ENCODE peak calls at places on chromosomes 6 and 20, in ten cellular contexts. F, A, Q, D, U, S, K, G, L and Y are unnamed samples.

GRCh38 chr20:884983-885952 is 30.9 kb downstream of the ANGPT4 start:
- DNase-seq in F (no peak), A (peak; percentile 90), Q (no peak), D (no peak), U (peak; percentile 70), S (no peak), K (no peak), G (peak; percentile 9), L (no peak), Y (peak; percentile 59)

GRCh38 chr20:49729780-49730179 is 16.1 kb upstream of the B4GALT5 start:
- DNase-seq in F (no peak), A (no peak), Q (no peak), D (no peak), U (no peak), S (no peak), K (no peak), G (peak; percentile 35), L (no peak), Y (no peak)

GRCh38 chr20:35981969-35982368 is 13.6 kb downstream of the CNBD2 start:
- DNase-seq in F (no peak), A (no peak), Q (no peak), D (no peak), U (no peak), S (no peak), K (no peak), G (no peak), L (no peak), Y (no peak)

GRCh38 chr6:37399131-37399530 is 33.9 kb upstream of the CMTR1 start:
- DNase-seq in F (no peak), A (no peak), Q (no peak), D (no peak), U (no peak), S (no peak), K (no peak), G (no peak), L (no peak), Y (no peak)

GRCh38 chr6:65155083-65155482 is 551.9 kb downstream of the EYS start:
- DNase-seq in F (no peak), A (no peak), Q (no peak), D (no peak), U (no peak), S (no peak), K (no peak), G (no peak), L (no peak), Y (no peak)

GRCh38 chr6:159983641-159984080 is 14.8 kb downstream of the IGF2R start:
- DNase-seq in F (no peak), A (no peak), Q (no peak), D (peak; percentile 91), U (no peak), S (no peak), K (no peak), G (peak; percentile 42), L (no peak), Y (peak; percentile 87)

GRCh38 chr6:117411474-117411873 is 14.3 kb downstream of the ROS1 start:
- DNase-seq in F (no peak), A (no peak), Q (no peak), D (no peak), U (no peak), S (no peak), K (no peak), G (no peak), L (no peak), Y (no peak)

GRCh38 chr6:102848796-102849195 is 1455.3 kb downstream of the GRIK2 start:
- DNase-seq in F (no peak), A (no peak), Q (no peak), D (no peak), U (no peak), S (no peak), K (no peak), G (no peak), L (no peak), Y (no peak)

GRCh38 chr20:31751126-31751525 is 12.0 kb downstream of the TPX2 start:
- DNase-seq in F (no peak), A (no peak), Q (no peak), D (no peak), U (no peak), S (no peak), K (no peak), G (peak; percentile 90), L (no peak), Y (no peak)

GRCh38 chr6:137853569-137854213 is 13.4 kb upstream of the TNFAIP3 start:
- DNase-seq in F (no peak), A (no peak), Q (no peak), D (no peak), U (no peak), S (no peak), K (no peak), G (peak; percentile 89), L (no peak), Y (no peak)

GRCh38 chr6:132812255-132812732 is 2.1 kb upstream of the RPS12 start:
- DNase-seq in F (no peak), A (no peak), Q (no peak), D (no peak), U (no peak), S (no peak), K (no peak), G (peak; percentile 65), L (no peak), Y (no peak)

GRCh38 chr6:150079604-150080003 is 10.7 kb upstream of the ULBP3 start:
- DNase-seq in F (no peak), A (peak; percentile 43), Q (no peak), D (no peak), U (no peak), S (peak; percentile 21), K (no peak), G (no peak), L (peak; percentile 13), Y (no peak)

GRCh38 chr20:53623454-53624206 is 30.0 kb upstream of the ZNF217 start:
- DNase-seq in F (no peak), A (peak; percentile 62), Q (no peak), D (peak; percentile 66), U (peak; percentile 66), S (peak; percentile 38), K (peak; percentile 93), G (peak; percentile 85), L (peak; percentile 73), Y (no peak)

GRCh38 chr6:72999995-73000394 is 225.3 kb downstream of the KHDC1L start:
- DNase-seq in F (no peak), A (no peak), Q (no peak), D (no peak), U (no peak), S (no peak), K (no peak), G (no peak), L (no peak), Y (no peak)

GRCh38 chr20:45288860-45289259 is 17.8 kb upstream of the RBPJL start:
- DNase-seq in F (no peak), A (no peak), Q (no peak), D (no peak), U (no peak), S (no peak), K (no peak), G (no peak), L (no peak), Y (no peak)

GRCh38 chr6:156557269-156557885 is 219.8 kb upstream of the ARID1B start:
- DNase-seq in F (no peak), A (peak; percentile 74), Q (no peak), D (no peak), U (peak; percentile 50), S (no peak), K (peak; percentile 50), G (no peak), L (peak; percentile 93), Y (no peak)

GRCh38 chr6:116579143-116579542 is 7.8 kb downstream of the RWDD1 start:
- DNase-seq in F (no peak), A (no peak), Q (no peak), D (no peak), U (no peak), S (no peak), K (no peak), G (no peak), L (no peak), Y (no peak)

GRCh38 chr6:74519172-74519571 is 686.7 kb downstream of the COL12A1 start:
- DNase-seq in F (no peak), A (no peak), Q (no peak), D (no peak), U (no peak), S (no peak), K (peak; percentile 25), G (peak; percentile 77), L (peak; percentile 69), Y (no peak)

GRCh38 chr6:158460602-158461092 is 99.2 kb upstream of the TMEM181 start:
- DNase-seq in F (no peak), A (no peak), Q (no peak), D (no peak), U (no peak), S (no peak), K (no peak), G (peak; percentile 74), L (peak; percentile 73), Y (no peak)

GRCh38 chr6:36545767-36546663 is 1.3 kb downstream of the STK38 start:
- DNase-seq in F (no peak), A (no peak), Q (no peak), D (no peak), U (no peak), S (peak; percentile 40), K (peak; percentile 57), G (peak; percentile 21), L (no peak), Y (no peak)

GRCh38 chr6:130129781-130130246 is 92.9 kb downstream of the SAMD3 start:
- DNase-seq in F (no peak), A (no peak), Q (no peak), D (no peak), U (no peak), S (no peak), K (no peak), G (no peak), L (no peak), Y (no peak)